ENCODE peak calls at places on chromosomes 13 and 19, in ten cellular contexts. S is hepatic stellate cell; E is endothelial cell; F is stimulated activated naive CD8-positive, alpha-beta T cell treated with anti-CD3 and anti-CD28 coated beads, Interleukin-15, Interleukin-2, amounts not matched to agents 100 U/mL and 50 U/mL, for 24 hours; T is pancreas; A is M059J; Y is lower leg skin; O is GM23338; C is activated CD4-positive, alpha-beta T cell treated with anti-CD3 and anti-CD28 coated beads for 36 hours; G is GM13976. K is an unnamed sample.

GRCh38 chr19:42270346-42271044 is 1.4 kb downstream of the CIC start:
- DNase-seq in Y (no peak), G (peak), C (peak), F (peak), S (peak), E (no peak), T (peak), O (no peak), A (peak), K (no peak)

GRCh38 chr19:49413348-49413747 is 9.9 kb downstream of the PTH2 start:
- DNase-seq in E (no peak), O (no peak), S (no peak), C (no peak), A (no peak), Y (no peak), T (no peak), G (no peak), F (no peak), K (no peak)

GRCh38 chr13:109785892-109786450 is 412 bp downstream of the IRS2 start:
- DNase-seq in Y (no peak), E (peak), T (no peak), A (peak), S (peak), O (peak), F (no peak), C (no peak), G (no peak), K (no peak)

GRCh38 chr13:45278096-45278645 is 62.8 kb downstream of the TPT1 start:
- DNase-seq in G (no peak), O (no peak), F (no peak), E (no peak), T (no peak), Y (no peak), C (no peak), A (no peak), S (no peak), K (no peak)

GRCh38 chr13:45180713-45181601 is 19.9 kb downstream of the KCTD4 start:
- DNase-seq in C (no peak), Y (no peak), T (no peak), G (no peak), F (no peak), A (no peak), E (no peak), O (no peak), S (no peak), K (no peak)

GRCh38 chr19:55063492-55063843 is 520 bp upstream of the RDH13 start:
- DNase-seq in Y (no peak), C (no peak), F (no peak), G (no peak), S (no peak), O (no peak), E (no peak), A (no peak), T (no peak), K (no peak)

GRCh38 chr19:45976180-45976579 is 2.5 kb upstream of the NOVA2 start:
- DNase-seq in C (no peak), E (no peak), T (no peak), S (no peak), Y (no peak), F (no peak), A (peak), G (no peak), O (peak), K (no peak)

GRCh38 chr13:97640236-97640635 is 206.3 kb downstream of the RAP2A start:
- DNase-seq in S (no peak), A (no peak), T (no peak), Y (no peak), F (no peak), G (no peak), O (no peak), E (no peak), C (no peak), K (no peak)

GRCh38 chr19:49564616-49565045 is 15.7 kb downstream of the NOSIP start:
- DNase-seq in O (no peak), E (no peak), S (no peak), C (peak), T (no peak), Y (no peak), G (no peak), F (no peak), A (no peak), K (no peak)